ENCODE peak calls at places on chromosomes 6 and 20, in nine cellular contexts. One of them, this sample, is unnamed.

GRCh38 chr6:38346291-38347079 is 293.2 kb downstream of the BTBD9 start:
- DNase-seq in H9: no peak
- DNase-seq in bronchial epithelial cell: peak; percentile 8
- DNase-seq in left ventricle myocardium inferior: no peak
- DNase-seq in HCT116: no peak
- DNase-seq in NCI-H2171 treated with DMSO at 0.1 percent for 48 hours: no peak
- DNase-seq in T1000: no peak
- DNase-seq in mesenchymal stem cell: peak; percentile 86
- DNase-seq in GM13977: no peak
- DNase-seq in this sample: no peak

GRCh38 chr6:13194852-13195251 is 133.5 kb downstream of the TBC1D7 start:
- DNase-seq in H9: peak; percentile 54
- DNase-seq in bronchial epithelial cell: peak; percentile 40
- DNase-seq in left ventricle myocardium inferior: no peak
- DNase-seq in HCT116: peak; percentile 21
- DNase-seq in NCI-H2171 treated with DMSO at 0.1 percent for 48 hours: peak; percentile 7
- DNase-seq in T1000: no peak
- DNase-seq in mesenchymal stem cell: peak; percentile 66
- DNase-seq in GM13977: peak; percentile 77
- DNase-seq in this sample: peak; percentile 16

GRCh38 chr6:140203611-140204553 is 829.4 kb upstream of the CITED2 start:
- DNase-seq in H9: no peak
- DNase-seq in bronchial epithelial cell: no peak
- DNase-seq in left ventricle myocardium inferior: no peak
- DNase-seq in HCT116: no peak
- DNase-seq in NCI-H2171 treated with DMSO at 0.1 percent for 48 hours: no peak
- DNase-seq in T1000: no peak
- DNase-seq in mesenchymal stem cell: peak; percentile 90
- DNase-seq in GM13977: no peak
- DNase-seq in this sample: no peak

GRCh38 chr6:156839591-156840001 is 62.4 kb downstream of the ARID1B start:
- DNase-seq in H9: no peak
- DNase-seq in bronchial epithelial cell: no peak
- DNase-seq in left ventricle myocardium inferior: no peak
- DNase-seq in HCT116: no peak
- DNase-seq in NCI-H2171 treated with DMSO at 0.1 percent for 48 hours: no peak
- DNase-seq in T1000: no peak
- DNase-seq in mesenchymal stem cell: peak; percentile 35
- DNase-seq in GM13977: no peak
- DNase-seq in this sample: no peak

GRCh38 chr6:53464942-53465460 is 79.9 kb downstream of the GCLC start:
- DNase-seq in H9: no peak
- DNase-seq in bronchial epithelial cell: peak; percentile 35
- DNase-seq in left ventricle myocardium inferior: peak; percentile 15
- DNase-seq in HCT116: no peak
- DNase-seq in NCI-H2171 treated with DMSO at 0.1 percent for 48 hours: no peak
- DNase-seq in T1000: no peak
- DNase-seq in mesenchymal stem cell: peak; percentile 28
- DNase-seq in GM13977: no peak
- DNase-seq in this sample: no peak

GRCh38 chr6:79536615-79536968 is 638 bp downstream of the LCA5 start:
- DNase-seq in H9: no peak
- DNase-seq in bronchial epithelial cell: no peak
- DNase-seq in left ventricle myocardium inferior: peak; percentile 55
- DNase-seq in HCT116: no peak
- DNase-seq in NCI-H2171 treated with DMSO at 0.1 percent for 48 hours: no peak
- DNase-seq in T1000: no peak
- DNase-seq in mesenchymal stem cell: peak; percentile 65
- DNase-seq in GM13977: no peak
- DNase-seq in this sample: no peak

GRCh38 chr6:79833264-79833663 is 114.1 kb downstream of the ELOVL4 start:
- DNase-seq in H9: no peak
- DNase-seq in bronchial epithelial cell: no peak
- DNase-seq in left ventricle myocardium inferior: no peak
- DNase-seq in HCT116: no peak
- DNase-seq in NCI-H2171 treated with DMSO at 0.1 percent for 48 hours: peak; percentile 43
- DNase-seq in T1000: peak; percentile 16
- DNase-seq in mesenchymal stem cell: peak; percentile 6
- DNase-seq in GM13977: no peak
- DNase-seq in this sample: no peak

GRCh38 chr20:17938889-17939619 is 29.5 kb downstream of the SNX5 start:
- DNase-seq in H9: peak; percentile 86
- DNase-seq in bronchial epithelial cell: peak; percentile 42
- DNase-seq in left ventricle myocardium inferior: peak; percentile 60
- DNase-seq in HCT116: peak; percentile 22
- DNase-seq in NCI-H2171 treated with DMSO at 0.1 percent for 48 hours: peak; percentile 75
- DNase-seq in T1000: no peak
- DNase-seq in mesenchymal stem cell: peak; percentile 72
- DNase-seq in GM13977: peak; percentile 74
- DNase-seq in this sample: peak; percentile 61

GRCh38 chr6:131615275-131615674 is 12.8 kb downstream of the MED23 start:
- DNase-seq in H9: no peak
- DNase-seq in bronchial epithelial cell: no peak
- DNase-seq in left ventricle myocardium inferior: no peak
- DNase-seq in HCT116: no peak
- DNase-seq in NCI-H2171 treated with DMSO at 0.1 percent for 48 hours: no peak
- DNase-seq in T1000: no peak
- DNase-seq in mesenchymal stem cell: no peak
- DNase-seq in GM13977: no peak
- DNase-seq in this sample: no peak

GRCh38 chr20:53586640-53587039 is 7.0 kb downstream of the ZNF217 start:
- DNase-seq in H9: no peak
- DNase-seq in bronchial epithelial cell: no peak
- DNase-seq in left ventricle myocardium inferior: no peak
- DNase-seq in HCT116: no peak
- DNase-seq in NCI-H2171 treated with DMSO at 0.1 percent for 48 hours: no peak
- DNase-seq in T1000: no peak
- DNase-seq in mesenchymal stem cell: no peak
- DNase-seq in GM13977: no peak
- DNase-seq in this sample: no peak

GRCh38 chr6:816510-817084 is 123.7 kb upstream of the EXOC2 start:
- DNase-seq in H9: no peak
- DNase-seq in bronchial epithelial cell: no peak
- DNase-seq in left ventricle myocardium inferior: no peak
- DNase-seq in HCT116: no peak
- DNase-seq in NCI-H2171 treated with DMSO at 0.1 percent for 48 hours: no peak
- DNase-seq in T1000: no peak
- DNase-seq in mesenchymal stem cell: no peak
- DNase-seq in GM13977: no peak
- DNase-seq in this sample: no peak

GRCh38 chr20:62743777-62744317 is 35.2 kb downstream of the NTSR1 start:
- DNase-seq in H9: no peak
- DNase-seq in bronchial epithelial cell: no peak
- DNase-seq in left ventricle myocardium inferior: peak; percentile 5
- DNase-seq in HCT116: no peak
- DNase-seq in NCI-H2171 treated with DMSO at 0.1 percent for 48 hours: no peak
- DNase-seq in T1000: no peak
- DNase-seq in mesenchymal stem cell: no peak
- DNase-seq in GM13977: no peak
- DNase-seq in this sample: no peak

GRCh38 chr20:62740286-62741141 is 31.9 kb downstream of the NTSR1 start:
- DNase-seq in H9: no peak
- DNase-seq in bronchial epithelial cell: peak; percentile 90
- DNase-seq in left ventricle myocardium inferior: peak; percentile 15
- DNase-seq in HCT116: peak; percentile 97
- DNase-seq in NCI-H2171 treated with DMSO at 0.1 percent for 48 hours: no peak
- DNase-seq in T1000: peak; percentile 76
- DNase-seq in mesenchymal stem cell: peak; percentile 85
- DNase-seq in GM13977: peak; percentile 88
- DNase-seq in this sample: peak; percentile 35

GRCh38 chr6:78989191-78989590 is 88.9 kb downstream of the PHIP start:
- DNase-seq in H9: no peak
- DNase-seq in bronchial epithelial cell: no peak
- DNase-seq in left ventricle myocardium inferior: no peak
- DNase-seq in HCT116: no peak
- DNase-seq in NCI-H2171 treated with DMSO at 0.1 percent for 48 hours: no peak
- DNase-seq in T1000: no peak
- DNase-seq in mesenchymal stem cell: no peak
- DNase-seq in GM13977: no peak
- DNase-seq in this sample: no peak

GRCh38 chr6:95286874-95287273 is 290.5 kb upstream of the MANEA start:
- DNase-seq in H9: no peak
- DNase-seq in bronchial epithelial cell: no peak
- DNase-seq in left ventricle myocardium inferior: no peak
- DNase-seq in HCT116: no peak
- DNase-seq in NCI-H2171 treated with DMSO at 0.1 percent for 48 hours: peak; percentile 83
- DNase-seq in T1000: no peak
- DNase-seq in mesenchymal stem cell: no peak
- DNase-seq in GM13977: no peak
- DNase-seq in this sample: no peak

GRCh38 chr6:127457444-127458064 is 1.6 kb downstream of the KIAA0408 start:
- DNase-seq in H9: no peak
- DNase-seq in bronchial epithelial cell: peak; percentile 75
- DNase-seq in left ventricle myocardium inferior: no peak
- DNase-seq in HCT116: no peak
- DNase-seq in NCI-H2171 treated with DMSO at 0.1 percent for 48 hours: no peak
- DNase-seq in T1000: no peak
- DNase-seq in mesenchymal stem cell: peak; percentile 65
- DNase-seq in GM13977: no peak
- DNase-seq in this sample: peak; percentile 26

GRCh38 chr20:41118632-41119031 is 18.7 kb upstream of the PLCG1 start:
- DNase-seq in H9: no peak
- DNase-seq in bronchial epithelial cell: no peak
- DNase-seq in left ventricle myocardium inferior: no peak
- DNase-seq in HCT116: no peak
- DNase-seq in NCI-H2171 treated with DMSO at 0.1 percent for 48 hours: no peak
- DNase-seq in T1000: no peak
- DNase-seq in mesenchymal stem cell: no peak
- DNase-seq in GM13977: no peak
- DNase-seq in this sample: no peak

GRCh38 chr6:80366721-80367120 is 260.2 kb downstream of the BCKDHB start:
- DNase-seq in H9: no peak
- DNase-seq in bronchial epithelial cell: no peak
- DNase-seq in left ventricle myocardium inferior: peak; percentile 71
- DNase-seq in HCT116: no peak
- DNase-seq in NCI-H2171 treated with DMSO at 0.1 percent for 48 hours: peak; percentile 97
- DNase-seq in T1000: no peak
- DNase-seq in mesenchymal stem cell: peak; percentile 75
- DNase-seq in GM13977: no peak
- DNase-seq in this sample: peak; percentile 65

GRCh38 chr6:41153451-41153850 is 696 bp downstream of the TREML1 start:
- DNase-seq in H9: no peak
- DNase-seq in bronchial epithelial cell: no peak
- DNase-seq in left ventricle myocardium inferior: no peak
- DNase-seq in HCT116: no peak
- DNase-seq in NCI-H2171 treated with DMSO at 0.1 percent for 48 hours: no peak
- DNase-seq in T1000: no peak
- DNase-seq in mesenchymal stem cell: no peak
- DNase-seq in GM13977: no peak
- DNase-seq in this sample: no peak

GRCh38 chr6:66361886-66362285 is 654.9 kb upstream of the EYS start:
- DNase-seq in H9: no peak
- DNase-seq in bronchial epithelial cell: no peak
- DNase-seq in left ventricle myocardium inferior: no peak
- DNase-seq in HCT116: no peak
- DNase-seq in NCI-H2171 treated with DMSO at 0.1 percent for 48 hours: no peak
- DNase-seq in T1000: no peak
- DNase-seq in mesenchymal stem cell: no peak
- DNase-seq in GM13977: no peak
- DNase-seq in this sample: no peak

GRCh38 chr6:35330541-35331119 is 11.7 kb upstream of the PPARD start:
- DNase-seq in H9: no peak
- DNase-seq in bronchial epithelial cell: no peak
- DNase-seq in left ventricle myocardium inferior: no peak
- DNase-seq in HCT116: no peak
- DNase-seq in NCI-H2171 treated with DMSO at 0.1 percent for 48 hours: no peak
- DNase-seq in T1000: no peak
- DNase-seq in mesenchymal stem cell: no peak
- DNase-seq in GM13977: no peak
- DNase-seq in this sample: no peak

GRCh38 chr6:160082627-160083026 is 39.0 kb upstream of the SLC22A1 start:
- DNase-seq in H9: no peak
- DNase-seq in bronchial epithelial cell: peak; percentile 62
- DNase-seq in left ventricle myocardium inferior: no peak
- DNase-seq in HCT116: no peak
- DNase-seq in NCI-H2171 treated with DMSO at 0.1 percent for 48 hours: peak; percentile 87
- DNase-seq in T1000: no peak
- DNase-seq in mesenchymal stem cell: no peak
- DNase-seq in GM13977: no peak
- DNase-seq in this sample: no peak

GRCh38 chr6:132683543-132683942 is 24.6 kb upstream of the TAAR1 start:
- DNase-seq in H9: no peak
- DNase-seq in bronchial epithelial cell: peak; percentile 90
- DNase-seq in left ventricle myocardium inferior: no peak
- DNase-seq in HCT116: no peak
- DNase-seq in NCI-H2171 treated with DMSO at 0.1 percent for 48 hours: no peak
- DNase-seq in T1000: no peak
- DNase-seq in mesenchymal stem cell: no peak
- DNase-seq in GM13977: no peak
- DNase-seq in this sample: peak; percentile 10

GRCh38 chr6:48881551-48881950 is 581.5 kb downstream of the MMUT start:
- DNase-seq in H9: no peak
- DNase-seq in bronchial epithelial cell: peak; percentile 31
- DNase-seq in left ventricle myocardium inferior: no peak
- DNase-seq in HCT116: no peak
- DNase-seq in NCI-H2171 treated with DMSO at 0.1 percent for 48 hours: no peak
- DNase-seq in T1000: no peak
- DNase-seq in mesenchymal stem cell: peak; percentile 24
- DNase-seq in GM13977: no peak
- DNase-seq in this sample: no peak

GRCh38 chr6:1761472-1761871 is 151.8 kb downstream of the FOXC1 start:
- DNase-seq in H9: no peak
- DNase-seq in bronchial epithelial cell: no peak
- DNase-seq in left ventricle myocardium inferior: no peak
- DNase-seq in HCT116: no peak
- DNase-seq in NCI-H2171 treated with DMSO at 0.1 percent for 48 hours: no peak
- DNase-seq in T1000: no peak
- DNase-seq in mesenchymal stem cell: no peak
- DNase-seq in GM13977: no peak
- DNase-seq in this sample: peak; percentile 25

GRCh38 chr6:116101298-116101718 is 655 bp downstream of the NT5DC1 start:
- DNase-seq in H9: no peak
- DNase-seq in bronchial epithelial cell: no peak
- DNase-seq in left ventricle myocardium inferior: peak; percentile 83
- DNase-seq in HCT116: no peak
- DNase-seq in NCI-H2171 treated with DMSO at 0.1 percent for 48 hours: no peak
- DNase-seq in T1000: no peak
- DNase-seq in mesenchymal stem cell: no peak
- DNase-seq in GM13977: no peak
- DNase-seq in this sample: no peak

GRCh38 chr6:2542858-2543218 is 207.9 kb downstream of the MYLK4 start:
- DNase-seq in H9: no peak
- DNase-seq in bronchial epithelial cell: peak; percentile 95
- DNase-seq in left ventricle myocardium inferior: no peak
- DNase-seq in HCT116: no peak
- DNase-seq in NCI-H2171 treated with DMSO at 0.1 percent for 48 hours: no peak
- DNase-seq in T1000: no peak
- DNase-seq in mesenchymal stem cell: peak; percentile 45
- DNase-seq in GM13977: peak; percentile 12
- DNase-seq in this sample: peak; percentile 48

GRCh38 chr6:83216806-83217205 is 23.6 kb downstream of the RWDD2A start:
- DNase-seq in H9: no peak
- DNase-seq in bronchial epithelial cell: no peak
- DNase-seq in left ventricle myocardium inferior: no peak
- DNase-seq in HCT116: no peak
- DNase-seq in NCI-H2171 treated with DMSO at 0.1 percent for 48 hours: no peak
- DNase-seq in T1000: no peak
- DNase-seq in mesenchymal stem cell: no peak
- DNase-seq in GM13977: no peak
- DNase-seq in this sample: no peak

GRCh38 chr6:90131614-90132423 is 164.8 kb downstream of the BACH2 start:
- DNase-seq in H9: no peak
- DNase-seq in bronchial epithelial cell: no peak
- DNase-seq in left ventricle myocardium inferior: peak; percentile 44
- DNase-seq in HCT116: no peak
- DNase-seq in NCI-H2171 treated with DMSO at 0.1 percent for 48 hours: no peak
- DNase-seq in T1000: peak; percentile 58
- DNase-seq in mesenchymal stem cell: peak; percentile 18
- DNase-seq in GM13977: no peak
- DNase-seq in this sample: no peak

This sample was measured in retinal pigment epithelial cell.